ENCODE peak calls at places on chromosome 11, in nine cellular contexts. O is fibroblast of lung, C is PC-3, V is IMR-90, P is neuronal stem cell, E is HCT116, Q is mesenchymal stem cell, J is H9, S is astrocyte. D is an unnamed sample.

GRCh38 chr11:45264839-45265515 is 21.2 kb downstream of the SYT13 start:
- DNase-seq in O (peak), C (peak), V (peak), P (no peak), E (no peak), Q (peak), J (no peak), S (peak), D (peak)

GRCh38 chr11:67369801-67370284 is 3.6 kb downstream of the CLCF1 start:
- DNase-seq in O (no peak), C (no peak), V (peak), P (no peak), E (no peak), Q (peak), J (no peak), S (no peak), D (peak)

GRCh38 chr11:128411149-128411548 is 176.2 kb downstream of the ETS1 start:
- DNase-seq in O (no peak), C (no peak), V (no peak), P (no peak), E (no peak), Q (no peak), J (no peak), S (no peak), D (no peak)

GRCh38 chr11:7449196-7449840 is 36.0 kb upstream of the OLFML1 start:
- DNase-seq in O (no peak), C (no peak), V (no peak), P (no peak), E (no peak), Q (no peak), J (no peak), S (no peak), D (no peak)

GRCh38 chr11:16397355-16397754 is 41.0 kb upstream of the SOX6 start:
- DNase-seq in O (no peak), C (no peak), V (no peak), P (no peak), E (no peak), Q (no peak), J (no peak), S (no peak), D (no peak)

GRCh38 chr11:17267576-17267975 is 9.0 kb upstream of the NUCB2 start:
- DNase-seq in O (no peak), C (peak), V (peak), P (no peak), E (peak), Q (peak), J (no peak), S (peak), D (peak)

GRCh38 chr11:123587044-123587443 is 67.4 kb downstream of the SCN3B start:
- DNase-seq in O (no peak), C (peak), V (no peak), P (no peak), E (no peak), Q (no peak), J (no peak), S (no peak), D (peak)

GRCh38 chr11:107631043-107631442 is 40.1 kb downstream of the ELMOD1 start:
- DNase-seq in O (no peak), C (no peak), V (no peak), P (no peak), E (no peak), Q (no peak), J (no peak), S (no peak), D (no peak)

GRCh38 chr11:45484326-45484725 is 181.1 kb downstream of the CHST1 start:
- DNase-seq in O (no peak), C (no peak), V (no peak), P (no peak), E (no peak), Q (no peak), J (no peak), S (no peak), D (no peak)

GRCh38 chr11:123601737-123602136 is 52.7 kb downstream of the SCN3B start:
- DNase-seq in O (no peak), C (no peak), V (no peak), P (no peak), E (no peak), Q (no peak), J (no peak), S (no peak), D (no peak)

GRCh38 chr11:60130496-60130895 is 42.0 kb downstream of the MS4A2 start:
- DNase-seq in O (no peak), C (peak), V (no peak), P (peak), E (peak), Q (peak), J (peak), S (no peak), D (peak)

GRCh38 chr11:73576226-73576625 is 21.7 kb downstream of the FAM168A start:
- DNase-seq in O (no peak), C (no peak), V (no peak), P (peak), E (no peak), Q (no peak), J (no peak), S (no peak), D (no peak)

GRCh38 chr11:119205080-119205479 is 1.1 kb upstream of the CBL start:
- DNase-seq in O (no peak), C (no peak), V (no peak), P (no peak), E (no peak), Q (no peak), J (no peak), S (no peak), D (no peak)

GRCh38 chr11:12164061-12165014 is 53.9 kb downstream of the MICAL2 start:
- DNase-seq in O (peak), C (peak), V (peak), P (no peak), E (peak), Q (peak), J (no peak), S (peak), D (peak)
- H3K9ac ChIP-seq in O (peak), C (peak), V (peak), P (no peak), E (peak), Q (peak), J (no peak), S (peak), D (peak)

DNA sequence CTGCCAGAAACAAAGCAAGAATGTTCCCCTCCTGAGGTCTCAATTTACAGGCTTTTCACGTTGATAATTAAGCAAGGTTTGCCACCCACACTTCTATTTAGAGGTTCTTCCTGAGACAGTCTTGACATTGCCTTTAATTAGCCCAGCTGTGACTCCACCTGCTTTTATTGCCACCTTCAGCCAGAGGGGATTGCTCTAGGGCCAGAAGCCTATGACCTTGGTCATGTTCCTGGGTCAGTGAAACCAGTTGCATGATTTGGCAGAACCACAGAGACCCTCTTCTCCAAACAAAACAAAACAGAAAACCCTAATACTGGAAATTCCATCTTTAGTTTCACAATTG is 89.8 kb downstream of the APIP start:
- DNase-seq in O (no peak), C (no peak), V (no peak), P (no peak), E (no peak), Q (no peak), J (no peak), S (no peak), D (no peak)
- H3K27ac ChIP-seq in O (no peak), C (peak), V (no peak), P (no peak), E (peak), Q (no peak), J (no peak), S (no peak), D (no peak)

DNA sequence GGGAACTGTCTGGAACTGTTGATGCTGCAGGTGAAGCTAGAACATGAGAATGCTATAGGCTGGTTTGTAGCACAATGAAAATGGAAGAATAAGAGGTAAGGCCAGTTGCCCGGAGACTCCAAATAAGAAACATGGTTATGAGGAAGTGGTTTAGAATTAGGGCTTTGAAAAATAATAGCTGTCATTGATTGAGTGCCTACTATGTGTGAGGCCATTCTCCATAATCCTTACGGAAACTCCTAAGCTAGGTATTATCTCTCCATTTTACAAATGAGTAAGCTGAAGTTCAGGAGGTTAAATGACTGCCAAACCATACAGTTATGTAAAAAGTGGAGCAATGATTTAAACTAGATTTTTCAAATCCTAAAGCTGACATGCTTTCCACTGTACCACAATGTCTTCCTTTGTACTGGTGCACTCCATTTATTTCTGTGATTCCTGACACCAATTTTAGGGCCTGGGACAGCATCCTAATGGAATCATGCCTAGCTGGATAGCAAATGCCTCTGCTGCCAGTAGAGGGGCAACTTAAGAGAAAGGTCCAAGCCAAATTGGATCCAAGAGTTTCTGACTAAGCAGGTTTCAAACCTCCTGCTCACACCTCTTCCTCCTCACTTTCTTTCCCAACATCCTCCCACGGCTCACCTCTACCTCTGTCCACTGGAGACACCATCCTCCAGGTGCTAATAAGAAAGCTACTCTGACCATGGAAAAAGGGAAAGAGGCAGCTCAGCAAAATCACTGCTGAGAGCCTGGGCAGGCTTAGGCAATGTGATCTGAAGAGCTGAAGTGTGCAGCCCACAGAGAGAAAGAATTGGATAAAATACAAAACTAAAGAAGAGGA is 46.9 kb upstream of the PICALM start:
- DNase-seq in O (no peak), C (peak), V (peak), P (no peak), E (no peak), Q (no peak), J (no peak), S (peak), D (peak)
- H3K9ac ChIP-seq in O (no peak), C (peak), V (peak), P (no peak), E (no peak), Q (peak), J (no peak), S (peak), D (peak)

DNA sequence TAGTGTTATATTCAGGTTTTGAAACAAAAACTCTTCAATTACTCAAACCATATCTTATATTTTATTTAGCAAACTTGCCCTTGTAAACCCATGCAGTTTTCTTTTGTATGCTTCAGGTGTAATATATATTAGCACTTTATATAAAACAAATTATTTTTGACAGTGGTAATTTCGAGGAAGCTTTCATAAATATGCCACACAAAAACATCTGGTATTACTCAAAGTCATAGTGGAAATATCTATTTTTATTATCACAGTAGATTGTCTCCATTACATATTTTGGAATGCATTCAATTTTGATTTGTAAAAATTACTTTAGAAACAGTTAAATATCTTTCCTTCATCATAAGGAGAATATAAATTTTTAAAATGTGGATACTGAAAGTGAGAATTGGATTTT is 89.1 kb upstream of the FIBIN start:
- DNase-seq in O (no peak), C (no peak), V (no peak), P (no peak), E (no peak), Q (no peak), J (no peak), S (no peak), D (no peak)
- H3K27ac ChIP-seq in O (no peak), C (no peak), V (no peak), P (no peak), E (no peak), Q (no peak), J (no peak), S (no peak), D (no peak)

DNA sequence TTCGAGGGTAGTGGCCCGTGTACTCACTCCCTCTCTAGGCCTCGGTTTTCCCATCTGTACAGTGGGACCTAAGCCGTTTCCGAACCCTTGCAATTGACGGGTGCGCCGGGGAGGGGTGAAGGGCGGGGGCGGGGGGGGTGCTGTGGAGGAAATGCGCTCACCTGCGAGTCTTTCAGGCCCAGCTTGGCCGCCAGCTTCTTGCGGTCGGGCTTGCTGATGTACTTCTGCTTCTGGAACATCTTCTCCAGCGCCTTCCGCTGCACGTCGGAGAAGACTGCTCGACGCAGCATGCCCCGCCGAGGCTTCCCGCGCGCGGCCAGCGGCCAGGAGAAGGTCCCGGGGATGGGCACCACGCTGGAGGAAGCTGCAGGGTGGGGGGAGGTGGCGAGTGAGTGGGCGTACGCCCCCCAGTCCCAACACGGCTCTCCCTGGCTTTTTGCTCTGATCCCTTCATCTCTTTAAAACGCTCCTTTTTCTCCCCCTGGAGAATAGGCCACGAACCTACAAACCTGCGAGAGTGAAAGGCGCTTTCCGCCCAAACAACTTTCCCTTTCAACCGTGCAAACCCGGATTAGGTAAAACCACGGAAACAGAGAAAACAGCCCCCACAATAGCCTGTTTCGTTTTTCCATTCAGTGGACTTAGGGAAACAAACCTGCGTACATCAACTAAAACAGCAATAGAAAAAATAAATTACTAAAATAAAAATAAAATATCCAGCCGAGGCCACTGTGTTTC is 3.2 kb downstream of the DBX1 start:
- DNase-seq in O (no peak), C (no peak), V (no peak), P (peak), E (no peak), Q (no peak), J (no peak), S (no peak), D (no peak)
- H3K9ac ChIP-seq in O (no peak), C (no peak), V (no peak), P (peak), E (no peak), Q (no peak), J (no peak), S (no peak), D (no peak)

GRCh38 chr11:19367051-19367709 is 126.4 kb upstream of the E2F8 start:
- DNase-seq in O (peak), C (peak), V (peak), P (no peak), E (no peak), Q (no peak), J (no peak), S (peak), D (peak)
- H3K27ac ChIP-seq in O (no peak), C (no peak), V (peak), P (no peak), E (no peak), Q (no peak), J (no peak), S (peak), D (peak)

GRCh38 chr11:130448039-130448415 is 418 bp upstream of the ADAMTS15 start:
- DNase-seq in O (no peak), C (no peak), V (no peak), P (no peak), E (no peak), Q (no peak), J (no peak), S (no peak), D (no peak)
- H3K9ac ChIP-seq in O (peak), C (peak), V (peak), P (no peak), E (no peak), Q (peak), J (no peak), S (peak), D (peak)

GRCh38 chr11:74992852-74993251 is 4.1 kb downstream of the NEU3 start:
- DNase-seq in O (no peak), C (no peak), V (no peak), P (no peak), E (no peak), Q (no peak), J (no peak), S (no peak), D (no peak)

GRCh38 chr11:74990941-74991340 is 2.2 kb downstream of the NEU3 start:
- DNase-seq in O (no peak), C (no peak), V (no peak), P (no peak), E (no peak), Q (no peak), J (no peak), S (no peak), D (no peak)

GRCh38 chr11:74989269-74989655 is 529 bp downstream of the NEU3 start:
- DNase-seq in O (peak), C (peak), V (peak), P (no peak), E (no peak), Q (no peak), J (no peak), S (no peak), D (no peak)

GRCh38 chr11:74984730-74985129 is 4.0 kb upstream of the NEU3 start:
- DNase-seq in O (no peak), C (no peak), V (no peak), P (no peak), E (no peak), Q (no peak), J (no peak), S (no peak), D (no peak)

DNA sequence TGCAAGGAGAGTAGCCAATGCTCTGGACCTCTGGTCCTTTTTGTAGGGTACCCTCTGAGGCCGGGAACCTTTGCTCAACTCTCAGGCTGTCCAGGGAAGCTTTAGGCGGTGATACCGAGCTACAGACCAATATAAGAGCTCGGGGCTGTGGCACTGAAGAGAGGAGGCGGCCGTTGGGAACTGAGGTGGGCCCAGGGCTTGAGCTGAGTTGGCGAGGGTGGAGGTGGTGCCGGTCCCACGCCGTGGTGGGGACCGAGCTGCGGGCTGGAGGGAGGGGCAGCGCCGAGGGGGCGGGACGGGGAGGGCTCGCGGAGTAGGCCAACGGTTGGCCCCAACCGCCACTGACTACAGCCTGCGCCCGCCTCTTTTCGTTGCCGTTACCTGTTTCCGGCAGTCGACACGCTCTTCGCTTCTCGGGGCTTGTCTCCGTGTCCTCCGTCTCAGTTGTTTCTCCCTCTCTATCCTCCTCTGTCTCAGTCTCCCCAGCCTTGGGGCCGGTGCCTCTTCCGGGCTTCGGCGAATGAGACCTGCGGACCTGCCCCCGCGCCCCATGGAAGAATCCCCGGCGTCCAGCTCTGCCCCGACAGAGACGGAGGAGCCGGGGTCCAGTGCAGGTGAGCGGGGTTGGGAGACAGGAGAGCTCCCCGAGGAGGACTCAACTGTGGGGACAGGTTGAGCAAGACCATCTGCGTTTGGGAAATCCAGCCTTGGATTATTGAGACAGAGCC is at the start of gene NEU3:
- DNase-seq in O (peak), C (peak), V (peak), P (peak), E (peak), Q (peak), J (peak), S (peak), D (peak)
- H3K27ac ChIP-seq in O (peak), C (peak), V (peak), P (peak), E (peak), Q (peak), J (peak), S (peak), D (peak)

DNA sequence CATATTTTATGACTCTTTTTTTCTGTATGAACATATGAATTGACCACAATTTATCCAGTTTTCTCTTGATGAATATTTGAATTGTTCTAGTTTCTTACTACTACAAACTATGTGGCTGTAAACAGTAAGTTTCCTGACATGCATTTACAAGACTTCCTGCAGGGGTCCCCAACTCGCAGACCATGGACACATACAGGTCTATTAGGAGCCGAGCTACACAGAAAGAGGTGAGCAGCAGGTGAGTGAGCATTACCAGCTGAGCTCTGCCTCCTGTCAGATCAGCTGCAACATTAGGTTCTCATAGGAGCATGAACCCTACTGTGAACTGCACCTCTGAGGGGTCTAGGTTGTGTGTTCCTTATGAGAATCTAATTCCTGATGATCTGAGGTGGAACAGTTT is 379.4 kb downstream of the DYNC2H1 start:
- DNase-seq in O (no peak), C (no peak), V (no peak), P (no peak), E (no peak), Q (no peak), J (no peak), S (no peak), D (no peak)
- H3K9ac ChIP-seq in O (no peak), C (no peak), V (no peak), P (no peak), E (no peak), Q (no peak), J (no peak), S (no peak), D (no peak)